ENCODE peak calls at places on chromosomes 4 and X, in eight cellular contexts. I is naive thymus-derived CD8-positive, alpha-beta T cell; A is Calu3; V is dermis microvascular lymphatic vessel endothelial cell; G is C1 segment of cervical spinal cord; K is iPS DF 6.9; F is IMR-90; J is NCI-H460. O is an unnamed sample.

GRCh38 chr4:30269850-30270249 is 450.3 kb upstream of the PCDH7 start:
- DNase-seq in I (no peak), A (no peak), V (no peak), G (no peak), K (peak; percentile 7), F (no peak), J (no peak), O (no peak)

GRCh38 chr4:160652790-160653189 is 1511.0 kb downstream of the FSTL5 start:
- DNase-seq in I (no peak), A (no peak), V (no peak), G (no peak), K (no peak), F (no peak), J (no peak), O (no peak)

GRCh38 chr4:1412376-1413220 is 6.4 kb upstream of the NKX1-1 start:
- DNase-seq in I (no peak), A (no peak), V (no peak), G (no peak), K (no peak), F (no peak), J (no peak), O (no peak)

GRCh38 chrX:135112096-135112729 is 8.1 kb downstream of the ETDB start:
- DNase-seq in I (no peak), A (peak; percentile 54), V (peak; percentile 16), G (no peak), K (no peak), F (peak; percentile 31), J (peak; percentile 50), O (no peak)

GRCh38 chrX:108947205-108947604 is 210.8 kb upstream of the IRS4 start:
- DNase-seq in I (no peak), A (no peak), V (no peak), G (no peak), K (no peak), F (no peak), J (no peak), O (no peak)

GRCh38 chr4:53476232-53477037 is 99.0 kb downstream of the FIP1L1 start:
- DNase-seq in I (no peak), A (no peak), V (no peak), G (no peak), K (no peak), F (peak; percentile 98), J (no peak), O (no peak)

GRCh38 chr4:103008875-103009729 is 10.4 kb downstream of the SLC9B1 start:
- DNase-seq in I (no peak), A (peak; percentile 25), V (peak; percentile 68), G (peak; percentile 16), K (peak; percentile 45), F (peak; percentile 80), J (peak; percentile 54), O (no peak)

GRCh38 chr4:55396305-55397023 is 707 bp downstream of the TMEM165 start:
- DNase-seq in I (peak; percentile 4), A (peak; percentile 40), V (no peak), G (peak; percentile 50), K (no peak), F (peak; percentile 38), J (no peak), O (peak; percentile 92)

GRCh38 chr4:150578745-150579470 is 3.0 kb upstream of the MAB21L2 start:
- DNase-seq in I (no peak), A (no peak), V (no peak), G (no peak), K (no peak), F (peak; percentile 57), J (no peak), O (no peak)

GRCh38 chr4:168908093-168908492 is 102.0 kb downstream of the CBR4 start:
- DNase-seq in I (no peak), A (no peak), V (no peak), G (no peak), K (no peak), F (peak; percentile 69), J (no peak), O (no peak)

GRCh38 chrX:110965409-110965808 is 130.6 kb upstream of the PAK3 start:
- DNase-seq in I (no peak), A (no peak), V (no peak), G (no peak), K (no peak), F (no peak), J (no peak), O (no peak)

GRCh38 chr4:54553001-54553400 is 104.8 kb upstream of the KIT start:
- DNase-seq in I (no peak), A (no peak), V (no peak), G (no peak), K (no peak), F (peak; percentile 70), J (no peak), O (no peak)

GRCh38 chrX:72245461-72246089 is 6.7 kb upstream of the ERCC6L start:
- DNase-seq in I (no peak), A (peak; percentile 75), V (peak; percentile 21), G (no peak), K (no peak), F (peak; percentile 61), J (peak; percentile 68), O (no peak)

GRCh38 chrX:130039847-130040246 is 57.4 kb downstream of the BCORL1 start:
- DNase-seq in I (no peak), A (no peak), V (no peak), G (no peak), K (no peak), F (no peak), J (no peak), O (no peak)

GRCh38 chrX:53048169-53049126 is at the start of gene GPR173:
- DNase-seq in I (no peak), A (no peak), V (no peak), G (peak; percentile 86), K (no peak), F (peak; percentile 66), J (no peak), O (no peak)

GRCh38 chrX:134520860-134521390 is 61.0 kb downstream of the HPRT1 start:
- DNase-seq in I (no peak), A (peak; percentile 49), V (peak; percentile 32), G (no peak), K (peak; percentile 35), F (peak; percentile 76), J (peak; percentile 60), O (no peak)

GRCh38 chrX:57647020-57647419 is 33.0 kb downstream of the NLRP2B start:
- DNase-seq in I (no peak), A (no peak), V (no peak), G (no peak), K (peak; percentile 7), F (no peak), J (no peak), O (no peak)

GRCh38 chr4:139887962-139888735 is 222.5 kb downstream of the MGST2 start:
- DNase-seq in I (no peak), A (no peak), V (no peak), G (no peak), K (no peak), F (no peak), J (no peak), O (no peak)

GRCh38 chrX:11064276-11064675 is 46.9 kb upstream of the HCCS start:
- DNase-seq in I (no peak), A (no peak), V (no peak), G (no peak), K (no peak), F (no peak), J (no peak), O (no peak)

GRCh38 chrX:128464091-128464490 is 411.9 kb upstream of the ACTRT1 start:
- DNase-seq in I (no peak), A (no peak), V (no peak), G (no peak), K (no peak), F (no peak), J (no peak), O (no peak)

GRCh38 chr4:185307136-185307950 is 88.4 kb downstream of the LRP2BP start:
- DNase-seq in I (no peak), A (peak; percentile 13), V (no peak), G (no peak), K (no peak), F (peak; percentile 31), J (no peak), O (no peak)

GRCh38 chr4:9996319-9997110 is 24.8 kb downstream of the SLC2A9 start:
- DNase-seq in I (no peak), A (no peak), V (no peak), G (no peak), K (no peak), F (peak; percentile 45), J (no peak), O (no peak)

GRCh38 chrX:81377329-81377728 is 175.4 kb downstream of the SH3BGRL start:
- DNase-seq in I (no peak), A (peak; percentile 3), V (peak; percentile 5), G (no peak), K (no peak), F (peak; percentile 27), J (peak; percentile 12), O (no peak)

GRCh38 chr4:40837094-40837870 is 87.5 kb downstream of the NSUN7 start:
- DNase-seq in I (no peak), A (no peak), V (no peak), G (peak; percentile 68), K (no peak), F (no peak), J (no peak), O (no peak)

O was measured in spleen.